ENCODE peak calls at places on chromosome 1, in nine cellular contexts. D is activated naive CD4-positive, alpha-beta T cell treated with anti-CD3 and anti-CD28 coated beads, Interleukin-2, amount 50 U/mL, for 16 hours; M is mesendoderm; L is GM04503; V is activated CD4-positive, alpha-beta T cell treated with anti-CD3 and anti-CD28 coated beads, Interleukin-2, amount 50 U/mL, for 48 hours; G is NT2/D1; E is EH; Z is DMS 273 treated with DMSO at 0.1 percent for 48 hours; J is left colon. Q is an unnamed sample.
A peak's percentile ranks its signal among the peaks of the same experiment; 100 is the strongest.

GRCh38 chr1:33392639-33393038 is 38.3 kb downstream of the PHC2 start:
- DNase-seq in G (no peak), M (peak; percentile 53), D (no peak), J (no peak), V (no peak), E (peak; percentile 67), L (no peak), Z (no peak), Q (peak; percentile 61)

GRCh38 chr1:234478481-234479309 is at the start of gene TARBP1:
- DNase-seq in D (peak; percentile 82), V (peak; percentile 76), L (no peak), J (peak; percentile 50), M (peak; percentile 80), G (peak; percentile 81), E (peak; percentile 78), Z (peak; percentile 47), Q (peak; percentile 83)

GRCh38 chr1:206824327-206824726 is 41.1 kb upstream of the IL20 start:
- DNase-seq in G (no peak), E (peak; percentile 74), V (no peak), J (no peak), M (no peak), L (no peak), Z (no peak), D (no peak), Q (no peak)

GRCh38 chr1:116574581-116575291 is 3.9 kb upstream of the CD58 start:
- DNase-seq in M (peak; percentile 66), E (peak; percentile 71), L (no peak), V (peak; percentile 72), J (no peak), Z (peak; percentile 15), G (peak; percentile 70), D (peak; percentile 54), Q (peak; percentile 34)

GRCh38 chr1:200670215-200671118 is 760 bp upstream of the DDX59 start:
- DNase-seq in Z (peak; percentile 83), G (peak; percentile 33), E (no peak), L (peak; percentile 31), J (peak; percentile 57), V (peak; percentile 37), M (peak; percentile 80), D (no peak), Q (peak; percentile 33)

GRCh38 chr1:183236158-183236725 is 50.2 kb downstream of the LAMC2 start:
- DNase-seq in D (no peak), J (no peak), G (no peak), M (peak; percentile 93), L (no peak), Z (no peak), V (no peak), E (no peak), Q (no peak)

GRCh38 chr1:201632364-201632952 is 93.5 kb downstream of the NAV1 start:
- DNase-seq in D (no peak), V (no peak), G (no peak), Z (no peak), L (no peak), J (no peak), M (no peak), E (no peak), Q (no peak)

GRCh38 chr1:6349254-6349943 is 44.2 kb downstream of the ACOT7 start:
- DNase-seq in L (no peak), E (no peak), M (no peak), J (no peak), G (no peak), Z (no peak), D (no peak), V (no peak), Q (no peak)

GRCh38 chr1:34829250-34829649 is 30.3 kb downstream of the SMIM12 start:
- DNase-seq in V (no peak), Z (no peak), L (peak; percentile 25), G (no peak), D (no peak), E (no peak), M (no peak), J (no peak), Q (no peak)

GRCh38 chr1:101071470-101071886 is 45.9 kb upstream of the DPH5 start:
- DNase-seq in V (no peak), L (no peak), Z (no peak), G (no peak), D (no peak), M (no peak), E (no peak), J (no peak), Q (no peak)

Q was measured in COR-L47.